ENCODE peak calls at places on chromosome X, in nine cellular contexts. U, M, E, G, J, S, O, Z and L are unnamed samples.

GRCh38 chrX:42485621-42486020 is 292.3 kb downstream of the PPP1R2C start:
- DNase-seq in U (no peak), M (no peak), E (no peak), G (no peak), J (no peak), S (no peak), O (no peak), Z (no peak), L (no peak)

GRCh38 chrX:48648299-48648698 is 35.3 kb upstream of the WAS start:
- DNase-seq in U (no peak), M (peak), E (peak), G (no peak), J (peak), S (peak), O (no peak), Z (peak), L (peak)

GRCh38 chrX:24858004-24858746 is 157.6 kb downstream of the ARX start:
- DNase-seq in U (no peak), M (peak), E (no peak), G (no peak), J (no peak), S (peak), O (no peak), Z (no peak), L (no peak)

GRCh38 chrX:19174401-19175025 is 52.2 kb upstream of the ADGRG2 start:
- DNase-seq in U (no peak), M (peak), E (no peak), G (no peak), J (no peak), S (peak), O (no peak), Z (no peak), L (no peak)

GRCh38 chrX:9392445-9392844 is 72.4 kb upstream of the TBL1X start:
- DNase-seq in U (no peak), M (no peak), E (no peak), G (no peak), J (no peak), S (peak), O (no peak), Z (no peak), L (no peak)

GRCh38 chrX:48802089-48802812 is 384 bp downstream of the HDAC6 start:
- DNase-seq in U (peak), M (peak), E (peak), G (peak), J (peak), S (peak), O (peak), Z (peak), L (peak)

GRCh38 chrX:11632732-11633131 is 33.0 kb downstream of the ARHGAP6 start:
- DNase-seq in U (no peak), M (no peak), E (no peak), G (no peak), J (no peak), S (no peak), O (no peak), Z (no peak), L (no peak)

GRCh38 chrX:153533041-153533565 is 15.7 kb downstream of the ATP2B3 start:
- DNase-seq in U (no peak), M (no peak), E (no peak), G (no peak), J (no peak), S (no peak), O (no peak), Z (no peak), L (no peak)

GRCh38 chrX:100076031-100076430 is 334.0 kb downstream of the PCDH19 start:
- DNase-seq in U (no peak), M (no peak), E (no peak), G (no peak), J (no peak), S (no peak), O (no peak), Z (no peak), L (no peak)
- H3K27ac ChIP-seq in U (no peak), M (no peak), E (no peak), G (no peak), J (no peak), S (no peak), O (no peak), Z (no peak), L (no peak)

GRCh38 chrX:134685662-134686061 is 27.4 kb upstream of the PLAC1 start:
- DNase-seq in U (no peak), M (peak), E (no peak), G (no peak), J (no peak), S (peak), O (no peak), Z (no peak), L (no peak)
- H3K27ac ChIP-seq in U (no peak), M (no peak), E (no peak), G (no peak), J (no peak), S (no peak), O (no peak), Z (no peak), L (no peak)

DNA sequence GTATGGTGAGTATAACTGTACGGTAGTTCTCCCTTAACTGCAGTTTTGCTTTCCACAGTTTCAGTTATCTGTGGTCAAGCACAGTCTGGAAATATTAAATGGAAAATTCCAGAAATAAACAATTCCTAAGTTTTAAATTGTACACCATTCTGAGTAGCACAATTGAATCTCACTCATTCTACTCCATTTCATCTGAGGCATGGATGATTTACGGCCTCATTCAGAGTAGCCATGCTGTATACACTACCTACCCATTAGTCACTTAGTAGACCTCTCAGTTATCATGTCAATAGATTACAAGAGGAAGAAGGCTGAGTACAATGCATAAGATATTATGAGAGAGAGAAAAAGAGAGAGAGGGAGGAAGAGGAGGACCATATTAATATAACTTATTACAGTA is 77.5 kb downstream of the ENOX2 start:
- DNase-seq in U (no peak), M (no peak), E (no peak), G (no peak), J (no peak), S (no peak), O (no peak), Z (no peak), L (no peak)
- H3K27ac ChIP-seq in U (no peak), M (no peak), E (no peak), G (no peak), J (no peak), S (no peak), O (no peak), Z (no peak), L (no peak)

DNA sequence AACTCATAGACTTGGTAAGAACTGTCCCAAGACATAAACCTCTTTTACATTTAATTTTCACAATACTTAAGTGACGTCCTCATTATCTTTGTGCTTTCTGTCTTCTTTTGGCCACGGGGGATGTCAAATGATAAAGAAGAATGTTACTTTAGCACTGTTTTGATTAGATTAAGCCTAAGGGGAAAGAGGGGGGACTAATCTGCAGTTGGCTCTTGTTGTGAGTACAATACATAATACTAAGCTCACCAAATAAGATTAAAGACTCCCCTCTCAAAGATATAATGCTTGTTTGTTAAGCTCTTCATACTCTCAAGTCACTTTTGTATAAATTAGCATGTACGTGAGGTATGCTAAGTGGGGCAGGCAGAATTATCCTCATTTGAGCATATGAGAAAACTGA is 36.5 kb downstream of the OCRL start:
- DNase-seq in U (no peak), M (no peak), E (no peak), G (no peak), J (no peak), S (no peak), O (no peak), Z (no peak), L (no peak)
- H3K27ac ChIP-seq in U (no peak), M (no peak), E (no peak), G (no peak), J (no peak), S (no peak), O (no peak), Z (peak), L (no peak)

GRCh38 chrX:147917700-147918694 is 6.3 kb downstream of the FMR1 start:
- DNase-seq in U (no peak), M (no peak), E (no peak), G (no peak), J (no peak), S (peak), O (no peak), Z (no peak), L (no peak)
- H3K27ac ChIP-seq in U (no peak), M (no peak), E (no peak), G (no peak), J (no peak), S (no peak), O (peak), Z (no peak), L (peak)